ENCODE peak calls at places on chromosomes 7 and 10, in four cellular contexts. X, Z, I and A are unnamed samples.

GRCh38 chr10:29470355-29470705 is 164.4 kb downstream of the SVIL start:
- DNase-seq in X (no peak), Z (peak), I (no peak), A (no peak)

GRCh38 chr7:148772297-148773089 is 73.8 kb downstream of the CUL1 start:
- DNase-seq in X (peak), Z (no peak), I (no peak), A (no peak)

GRCh38 chr10:132098539-132099421 is 33.0 kb downstream of the JAKMIP3 start:
- DNase-seq in X (no peak), Z (no peak), I (no peak), A (no peak)

GRCh38 chr10:79159785-79160184 is 91.0 kb downstream of the ZMIZ1 start:
- DNase-seq in X (no peak), Z (peak), I (no peak), A (no peak)

GRCh38 chr7:7323352-7323751 is 141.0 kb downstream of the C1GALT1 start:
- DNase-seq in X (no peak), Z (no peak), I (no peak), A (no peak)

GRCh38 chr10:48476279-48476982 is 128.4 kb downstream of the ARHGAP22 start:
- DNase-seq in X (no peak), Z (no peak), I (no peak), A (peak)

GRCh38 chr7:22147113-22147512 is 201.4 kb upstream of the CDCA7L start:
- DNase-seq in X (no peak), Z (no peak), I (no peak), A (no peak)

GRCh38 chr10:122139627-122140151 is 131.4 kb upstream of the BTBD16 start:
- DNase-seq in X (no peak), Z (peak), I (no peak), A (no peak)

GRCh38 chr7:133941496-133941895 is 185.6 kb upstream of the LRGUK start:
- DNase-seq in X (no peak), Z (no peak), I (no peak), A (no peak)

GRCh38 chr10:29949411-29950011 is 109.9 kb downstream of the JCAD start:
- DNase-seq in X (no peak), Z (no peak), I (no peak), A (no peak)

GRCh38 chr10:958856-959255 is 27.4 kb upstream of the LARP4B start:
- DNase-seq in X (no peak), Z (no peak), I (no peak), A (no peak)

GRCh38 chr7:3234851-3235250 is 66.2 kb upstream of the SDK1 start:
- DNase-seq in X (no peak), Z (no peak), I (no peak), A (no peak)

GRCh38 chr7:80054356-80054755 is 80.3 kb upstream of the GNAI1 start:
- DNase-seq in X (no peak), Z (no peak), I (no peak), A (no peak)

GRCh38 chr10:89706011-89706410 is 4.6 kb downstream of the KIF20B start:
- DNase-seq in X (no peak), Z (no peak), I (no peak), A (no peak)

GRCh38 chr10:63286754-63287264 is 153.7 kb downstream of the NRBF2 start:
- DNase-seq in X (no peak), Z (no peak), I (no peak), A (no peak)

GRCh38 chr10:8102708-8103401 is 48.4 kb downstream of the GATA3 start:
- DNase-seq in X (no peak), Z (no peak), I (no peak), A (no peak)

GRCh38 chr10:57513637-57514036 is 754.1 kb downstream of the IPMK start:
- DNase-seq in X (no peak), Z (no peak), I (no peak), A (no peak)

GRCh38 chr10:44378626-44379025 is 6.3 kb downstream of the CXCL12 start:
- DNase-seq in X (no peak), Z (no peak), I (no peak), A (no peak)

GRCh38 chr10:99993994-99994689 is 15.6 kb downstream of the DNMBP start:
- DNase-seq in X (no peak), Z (peak), I (peak), A (peak)

GRCh38 chr10:65112573-65112972 is 1591.4 kb downstream of the REEP3 start:
- DNase-seq in X (no peak), Z (no peak), I (no peak), A (no peak)

GRCh38 chr7:17965600-17965999 is 25.3 kb upstream of the SNX13 start:
- DNase-seq in X (no peak), Z (no peak), I (no peak), A (no peak)

GRCh38 chr10:1204434-1205326 is 148.5 kb downstream of the WDR37 start:
- DNase-seq in X (no peak), Z (no peak), I (no peak), A (no peak)

GRCh38 chr7:159148430-159149395 is 4.0 kb upstream of the VIPR2 start:
- DNase-seq in X (no peak), Z (no peak), I (no peak), A (no peak)

DNA sequence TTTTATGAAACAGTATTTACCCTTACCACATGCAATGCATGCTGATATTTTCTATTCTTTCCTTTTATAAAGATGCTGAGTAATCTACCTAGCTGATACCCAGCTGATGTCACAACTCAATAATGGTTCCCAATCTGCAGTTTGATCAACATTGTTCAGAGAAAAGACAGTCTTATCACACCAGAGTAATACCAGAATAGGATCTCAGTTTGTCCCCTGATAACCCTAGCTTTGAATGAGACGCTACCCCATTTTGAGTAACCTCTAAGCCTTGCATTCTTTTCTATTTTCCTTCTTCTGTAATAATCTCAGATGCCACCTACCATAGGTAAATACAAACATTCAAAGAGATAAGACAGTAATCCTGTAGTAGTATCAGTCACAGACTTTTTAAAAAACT is 99.6 kb upstream of the RELN start:
- DNase-seq in X (no peak), Z (no peak), I (no peak), A (no peak)
- TF ChIP-seq CTCF in X (no peak), Z (no peak), I (no peak), A (no peak)

GRCh38 chr7:11341285-11341944 is 367.7 kb downstream of the PHF14 start:
- DNase-seq in X (peak), Z (no peak), I (no peak), A (no peak)
- TF ChIP-seq CTCF in X (no peak), Z (peak), I (no peak), A (no peak)

DNA sequence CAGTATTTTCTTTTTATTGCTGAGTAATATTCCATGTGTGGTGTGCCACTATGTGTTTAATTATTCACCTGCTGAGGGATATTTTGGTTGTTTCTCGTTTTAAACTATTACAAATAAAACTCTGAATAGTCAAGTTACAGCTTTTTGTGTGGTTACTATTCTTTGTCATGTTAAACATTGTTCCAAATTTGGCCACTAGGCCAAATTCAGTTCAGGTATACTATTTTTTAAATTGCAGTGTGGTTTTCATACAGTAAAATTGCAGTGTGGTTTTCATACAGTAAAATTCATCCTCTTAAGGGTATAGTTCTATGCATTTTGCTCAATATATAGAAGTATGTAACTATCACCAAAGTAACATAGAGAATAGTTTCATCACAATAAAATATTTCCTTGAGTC is 97.4 kb upstream of the FAM3C start:
- DNase-seq in X (no peak), Z (no peak), I (no peak), A (no peak)
- TF ChIP-seq CTCF in X (peak), Z (no peak), I (no peak), A (no peak)

GRCh38 chr7:87506243-87507180 is 31.0 kb upstream of the ABCB4 start:
- DNase-seq in X (peak), Z (no peak), I (no peak), A (no peak)

GRCh38 chr7:87505557-87506242 is 30.2 kb upstream of the ABCB4 start:
- DNase-seq in X (no peak), Z (no peak), I (no peak), A (no peak)

GRCh38 chr7:87505122-87505521 is 29.6 kb upstream of the ABCB4 start:
- DNase-seq in X (no peak), Z (no peak), I (no peak), A (no peak)

GRCh38 chr7:87510430-87510875 is 35.0 kb upstream of the ABCB4 start:
- DNase-seq in X (no peak), Z (no peak), I (no peak), A (no peak)

GRCh38 chr7:87507446-87507845 is 32.0 kb upstream of the ABCB4 start:
- DNase-seq in X (no peak), Z (no peak), I (no peak), A (no peak)
- TF ChIP-seq CTCF in X (peak), Z (peak), I (no peak), A (no peak)